ENCODE peak calls at places on chromosomes 4 and X, in seven cellular contexts. H is T-helper 2 cell, N is HTR-8/SVneo, X is NCI-H226, M is heart left ventricle, A is neural crest cell, L is Calu3. I is an unnamed sample.

GRCh38 chrX:16528620-16529019 is 121.3 kb upstream of the S100G start:
- DNase-seq in H (peak), N (no peak), X (no peak), M (no peak), A (no peak), L (no peak), I (no peak)

GRCh38 chrX:40705658-40706312 is 29.6 kb downstream of the MED14 start:
- DNase-seq in H (no peak), N (no peak), X (no peak), M (no peak), A (no peak), L (no peak), I (no peak)

GRCh38 chrX:65609237-65609636 is 58.2 kb upstream of the MSN start:
- DNase-seq in H (no peak), N (no peak), X (no peak), M (no peak), A (no peak), L (no peak), I (no peak)

GRCh38 chrX:78548012-78548411 is 111.1 kb downstream of the RTL3 start:
- DNase-seq in H (no peak), N (no peak), X (no peak), M (no peak), A (no peak), L (no peak), I (no peak)

GRCh38 chrX:123361371-123361770 is 177.3 kb downstream of the GRIA3 start:
- DNase-seq in H (no peak), N (no peak), X (no peak), M (no peak), A (no peak), L (no peak), I (no peak)

GRCh38 chr4:42151568-42152506 is 618 bp downstream of the BEND4 start:
- DNase-seq in H (peak), N (peak), X (no peak), M (no peak), A (peak), L (peak), I (no peak)

GRCh38 chr4:107931775-107932321 is 499 bp downstream of the CYP2U1 start:
- DNase-seq in H (no peak), N (no peak), X (peak), M (peak), A (no peak), L (no peak), I (no peak)

GRCh38 chr4:172691552-172691951 is 477.1 kb upstream of the GALNT7 start:
- DNase-seq in H (no peak), N (no peak), X (no peak), M (no peak), A (no peak), L (no peak), I (no peak)